ENCODE peak calls at places on chromosomes 7 and 10, in four cellular contexts. V, O, B and F are unnamed samples.

GRCh38 chr10:129774736-129775401 is 189.2 kb downstream of the EBF3 start:
- DNase-seq in B (peak; percentile 77), V (no peak), O (no peak), F (no peak)

GRCh38 chr10:70540089-70540788 is 61.7 kb downstream of the PALD1 start:
- DNase-seq in B (peak; percentile 77), V (no peak), O (peak; percentile 17), F (no peak)

GRCh38 chr10:63780075-63780474 is 258.9 kb downstream of the REEP3 start:
- DNase-seq in B (no peak), O (no peak), V (no peak), F (no peak)

GRCh38 chr7:45978010-45978681 is 57.1 kb upstream of the IGFBP3 start:
- DNase-seq in V (peak; percentile 21), O (peak; percentile 97), B (no peak), F (peak; percentile 100)

GRCh38 chr10:88849224-88849623 is 2.4 kb downstream of the ANKRD22 start:
- DNase-seq in B (no peak), O (peak; percentile 81), V (no peak), F (peak; percentile 67)

GRCh38 chr7:37698271-37698670 is 14.7 kb downstream of the GPR141 start:
- DNase-seq in V (no peak), B (no peak), O (no peak), F (no peak)

GRCh38 chr10:28684157-28684985 is 7.0 kb downstream of the BAMBI start:
- DNase-seq in V (no peak), B (no peak), O (no peak), F (no peak)

GRCh38 chr10:78892383-78893191 is 176.2 kb upstream of the ZMIZ1 start:
- DNase-seq in V (no peak), B (no peak), O (no peak), F (no peak)

GRCh38 chr7:81256991-81257390 is 338.1 kb upstream of the SEMA3C start:
- DNase-seq in O (no peak), V (no peak), B (no peak), F (peak; percentile 26)

GRCh38 chr7:24660541-24660940 is 87.3 kb downstream of the PALS2 start:
- DNase-seq in B (no peak), V (no peak), O (peak; percentile 85), F (no peak)

GRCh38 chr7:95012001-95012400 is 104.6 kb downstream of the PPP1R9A start:
- DNase-seq in V (no peak), B (no peak), O (peak; percentile 6), F (peak; percentile 61)

GRCh38 chr10:19683326-19683725 is 132.9 kb upstream of the PLXDC2 start:
- DNase-seq in B (no peak), V (no peak), O (peak; percentile 76), F (no peak)

GRCh38 chr10:29481906-29482440 is 152.8 kb downstream of the SVIL start:
- DNase-seq in B (no peak), V (no peak), O (no peak), F (no peak)

GRCh38 chr7:80918909-80919721 is at the start of gene SEMA3C:
- DNase-seq in B (peak; percentile 95), V (peak; percentile 90), O (peak; percentile 98), F (peak; percentile 87)

GRCh38 chr7:2081526-2082356 is 151.0 kb downstream of the MAD1L1 start:
- DNase-seq in V (no peak), B (no peak), O (no peak), F (no peak)

GRCh38 chr10:32332299-32332750 is 14.6 kb downstream of the EPC1 start:
- DNase-seq in O (peak; percentile 30), V (no peak), B (no peak), F (peak; percentile 68)

GRCh38 chr10:132981173-132981555 is 38.8 kb upstream of the CFAP46 start:
- DNase-seq in V (no peak), O (no peak), B (peak; percentile 71), F (no peak)

GRCh38 chr10:71837085-71837827 is 13.8 kb downstream of the PSAP start:
- DNase-seq in O (peak; percentile 55), B (no peak), V (no peak), F (peak; percentile 93)

GRCh38 chr7:131322046-131322445 is 5.6 kb upstream of the MKLN1 start:
- DNase-seq in B (no peak), V (no peak), O (no peak), F (no peak)

GRCh38 chr7:24905996-24906770 is 73.8 kb downstream of the OSBPL3 start:
- DNase-seq in V (no peak), B (no peak), O (peak; percentile 43), F (peak; percentile 89)

GRCh38 chr7:150357277-150357676 is 11.3 kb upstream of the REPIN1 start:
- DNase-seq in O (no peak), B (no peak), V (no peak), F (no peak)

GRCh38 chr7:93938293-93938692 is 16.8 kb downstream of the GNG11 start:
- DNase-seq in V (no peak), O (no peak), B (no peak), F (no peak)